ENCODE peak calls at places on chromosomes 5 and 9, in four cellular contexts. J is astrocyte of the cerebellum, W is fibroblast of pulmonary artery, F is testis. R is an unnamed sample.

GRCh38 chr5:74543162-74543995 is 97.1 kb downstream of the ENC1 start:
- DNase-seq in J (peak; percentile 86), W (peak; percentile 74), F (no peak), R (peak; percentile 84)

GRCh38 chr5:1743061-1743768 is 56.4 kb downstream of the MRPL36 start:
- DNase-seq in J (no peak), W (no peak), F (peak; percentile 2), R (no peak)

GRCh38 chr5:32413466-32414263 is 30.9 kb downstream of the ZFR start:
- DNase-seq in J (no peak), W (peak; percentile 7), F (no peak), R (peak; percentile 31)

GRCh38 chr5:120901199-120901598 is 437.1 kb downstream of the PRR16 start:
- DNase-seq in J (no peak), W (no peak), F (no peak), R (no peak)

GRCh38 chr5:129431406-129431805 is 28.7 kb upstream of the ADAMTS19 start:
- DNase-seq in J (no peak), W (no peak), F (no peak), R (no peak)

GRCh38 chr9:2859776-2860379 is 16.0 kb upstream of the PUM3 start:
- DNase-seq in J (peak; percentile 34), W (peak; percentile 74), F (peak; percentile 88), R (peak; percentile 55)

GRCh38 chr5:175195698-175196656 is 248.0 kb downstream of the DRD1 start:
- DNase-seq in J (no peak), W (no peak), F (no peak), R (no peak)

GRCh38 chr9:20552874-20553624 is 69.2 kb downstream of the MLLT3 start:
- DNase-seq in J (no peak), W (peak; percentile 17), F (no peak), R (no peak)

GRCh38 chr9:120791161-120791560 is 2.1 kb downstream of the FBXW2 start:
- DNase-seq in J (no peak), W (peak; percentile 43), F (no peak), R (no peak)

GRCh38 chr9:120787906-120788305 is 5.3 kb downstream of the FBXW2 start:
- DNase-seq in J (no peak), W (no peak), F (no peak), R (no peak)

GRCh38 chr9:120792898-120793765 is at the start of gene FBXW2:
- DNase-seq in J (peak; percentile 55), W (peak; percentile 92), F (peak; percentile 94), R (peak; percentile 79)
- TF ChIP-seq CTCF in J (no peak), W (no peak), F (no peak), R (no peak)

DNA sequence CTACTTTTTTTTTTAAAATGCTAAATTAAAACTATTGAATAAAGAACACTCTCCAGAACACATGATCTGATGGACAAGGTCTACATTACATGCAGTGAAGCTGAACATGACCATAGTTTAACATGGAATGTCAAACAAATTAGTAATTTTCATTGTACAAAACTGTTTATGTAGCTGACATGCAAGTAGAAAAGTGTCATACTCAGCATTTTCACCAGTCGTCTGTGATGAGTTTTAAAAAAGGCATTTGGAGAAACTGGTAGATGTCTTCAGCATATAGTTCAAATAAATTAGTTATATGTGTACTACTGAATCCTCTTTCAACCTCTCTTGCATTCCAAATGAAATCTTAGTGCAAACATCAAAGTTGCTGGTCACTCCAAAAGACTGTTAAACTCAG is 301.9 kb downstream of the FER start:
- DNase-seq in J (no peak), W (no peak), F (no peak), R (no peak)
- TF ChIP-seq CTCF in J (no peak), W (no peak), F (no peak), R (no peak)

GRCh38 chr9:127158995-127159801 is 36.8 kb upstream of the ANGPTL2 start:
- DNase-seq in J (peak; percentile 55), W (peak; percentile 66), F (peak; percentile 29), R (peak; percentile 75)
- TF ChIP-seq CTCF in J (peak; percentile 41), W (peak; percentile 17), F (no peak), R (peak; percentile 68)

GRCh38 chr9:121610638-121610953 is 40.8 kb upstream of the DAB2IP start:
- DNase-seq in J (no peak), W (no peak), F (no peak), R (no peak)
- TF ChIP-seq CTCF in J (no peak), W (no peak), F (no peak), R (no peak)

GRCh38 chr9:14451949-14452348 is 138.0 kb upstream of the NFIB start:
- DNase-seq in J (no peak), W (no peak), F (no peak), R (no peak)
- TF ChIP-seq CTCF in J (no peak), W (no peak), F (no peak), R (no peak)

DNA sequence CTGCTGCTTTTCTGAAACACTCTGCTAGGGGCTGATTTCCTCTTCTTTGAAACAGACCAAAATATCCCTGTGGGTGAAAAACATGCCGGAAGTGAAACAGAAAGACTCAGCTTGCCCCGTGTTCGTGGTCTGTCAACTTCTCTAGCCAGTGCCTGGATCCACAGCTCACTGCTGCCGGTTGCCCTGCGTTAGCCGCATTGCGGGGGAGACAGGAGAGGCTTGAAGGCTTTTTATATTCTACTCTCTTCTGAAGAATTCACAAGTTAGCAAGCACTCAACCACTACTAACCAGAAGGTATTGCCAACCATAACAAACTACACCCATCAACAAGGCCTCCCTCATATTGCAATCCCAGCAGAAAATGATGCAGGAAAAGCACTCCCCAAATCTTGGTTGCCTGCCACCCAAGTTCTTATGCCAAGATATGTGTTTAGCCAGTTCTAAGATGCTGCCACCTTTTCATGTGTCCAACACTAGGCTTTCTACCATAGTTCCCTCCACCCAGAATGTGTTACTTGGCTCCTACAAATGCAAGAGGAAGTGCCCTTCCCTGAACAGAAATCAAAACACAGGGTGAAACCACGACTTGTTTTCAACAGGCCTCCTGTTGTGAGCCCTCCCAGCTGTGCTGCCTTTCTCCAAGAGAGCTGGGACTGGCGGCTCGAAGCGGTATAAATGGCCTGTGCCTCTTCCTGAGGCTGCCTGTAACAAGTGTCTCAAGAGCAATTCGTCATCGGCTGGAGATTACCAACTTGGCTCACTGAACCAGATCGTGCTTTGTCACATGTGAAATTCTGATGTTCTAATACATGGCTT is 128.9 kb downstream of the SNX18 start:
- DNase-seq in J (peak; percentile 87), W (peak; percentile 92), F (peak; percentile 60), R (peak; percentile 75)
- TF ChIP-seq CTCF in J (peak; percentile 10), W (no peak), F (no peak), R (no peak)

GRCh38 chr5:79190235-79190529 is 45.7 kb upstream of the JMY start:
- DNase-seq in J (no peak), W (no peak), F (no peak), R (no peak)

GRCh38 chr5:79186455-79186854 is 49.5 kb upstream of the JMY start:
- DNase-seq in J (no peak), W (no peak), F (no peak), R (no peak)

GRCh38 chr5:79193643-79194042 is 42.3 kb upstream of the JMY start:
- DNase-seq in J (no peak), W (peak; percentile 18), F (no peak), R (no peak)

GRCh38 chr5:79189439-79190234 is 46.3 kb upstream of the JMY start:
- DNase-seq in J (no peak), W (no peak), F (no peak), R (no peak)

GRCh38 chr5:79191457-79191856 is 44.5 kb upstream of the JMY start:
- DNase-seq in J (no peak), W (no peak), F (no peak), R (no peak)
- TF ChIP-seq CTCF in J (no peak), W (no peak), F (no peak), R (no peak)

DNA sequence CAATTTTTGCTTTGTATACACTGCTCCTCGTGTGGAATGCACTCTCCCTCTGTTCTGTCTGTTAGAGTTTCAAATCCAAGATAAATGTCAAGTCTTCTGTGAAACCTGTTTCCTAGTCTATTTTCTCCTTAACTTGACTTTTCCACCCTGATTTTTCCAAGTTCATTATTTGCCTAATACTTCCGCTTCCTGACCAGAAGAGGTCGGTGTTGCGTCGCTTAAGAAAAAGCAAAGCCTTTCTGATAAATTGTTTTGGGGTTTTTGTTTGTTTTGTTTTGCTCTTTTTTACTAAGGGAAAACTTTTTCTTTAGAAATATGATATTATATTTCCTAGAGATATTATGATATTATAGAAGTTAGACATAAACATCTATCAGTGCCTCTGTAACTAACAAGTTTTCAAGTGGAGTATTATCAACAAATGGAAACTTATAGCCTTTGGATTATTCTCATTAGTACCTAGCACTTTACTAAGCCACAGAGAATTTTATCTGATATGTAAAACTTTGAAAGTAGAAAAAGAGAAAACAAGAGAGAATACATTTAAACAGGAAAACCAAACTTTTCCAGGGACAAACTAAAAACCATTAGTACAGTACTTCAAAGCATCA is 55.8 kb downstream of the PHAX start:
- DNase-seq in J (peak; percentile 28), W (peak; percentile 72), F (no peak), R (no peak)
- TF ChIP-seq CTCF in J (peak; percentile 89), W (peak; percentile 97), F (peak; percentile 86), R (peak; percentile 82)